ENCODE peak calls at places on chromosomes 6 and 20, in five cellular contexts. One of them, this sample, is unnamed. For H3K9me2, the result is how much of the 10 kb centered on the place peaks cover.

GRCh38 chr20:25011261-25011660 is 18.7 kb upstream of the APMAP start:
- DNase-seq in GM23338: no peak
- DNase-seq in hepatocyte: no peak
- DNase-seq in HCT116: no peak
- DNase-seq in PC-3: no peak
- DNase-seq in this sample: no peak

GRCh38 chr6:116022841-116023380 is 37.8 kb downstream of the FRK start:
- DNase-seq in GM23338: no peak
- DNase-seq in hepatocyte: no peak
- DNase-seq in HCT116: no peak
- DNase-seq in PC-3: peak
- DNase-seq in this sample: peak

GRCh38 chr20:11174861-11175260 is 501.1 kb upstream of the JAG1 start:
- DNase-seq in GM23338: no peak
- DNase-seq in hepatocyte: no peak
- DNase-seq in HCT116: no peak
- DNase-seq in PC-3: no peak
- DNase-seq in this sample: no peak

GRCh38 chr6:46781478-46782378 is 11.5 kb upstream of the MEP1A start:
- DNase-seq in GM23338: peak
- DNase-seq in hepatocyte: peak
- DNase-seq in HCT116: peak
- DNase-seq in PC-3: peak
- DNase-seq in this sample: peak

GRCh38 chr20:24587384-24588046 is 118.1 kb downstream of the SYNDIG1 start:
- DNase-seq in GM23338: no peak
- DNase-seq in hepatocyte: no peak
- DNase-seq in HCT116: no peak
- DNase-seq in PC-3: no peak
- DNase-seq in this sample: no peak

GRCh38 chr6:104958720-104959452 is 2.0 kb downstream of the LIN28B start:
- DNase-seq in GM23338: peak
- DNase-seq in hepatocyte: peak
- DNase-seq in HCT116: peak
- DNase-seq in PC-3: no peak
- DNase-seq in this sample: peak

GRCh38 chr6:24484657-24485318 is 4.6 kb downstream of the GPLD1 start:
- DNase-seq in GM23338: no peak
- DNase-seq in hepatocyte: no peak
- DNase-seq in HCT116: no peak
- DNase-seq in PC-3: no peak
- DNase-seq in this sample: peak

GRCh38 chr6:16519265-16520242 is 241.7 kb downstream of the ATXN1 start:
- DNase-seq in GM23338: peak
- DNase-seq in hepatocyte: no peak
- DNase-seq in HCT116: no peak
- DNase-seq in PC-3: peak
- DNase-seq in this sample: no peak

GRCh38 chr6:52176550-52176949 is 9.6 kb upstream of the IL17A start:
- DNase-seq in GM23338: no peak
- DNase-seq in hepatocyte: no peak
- DNase-seq in HCT116: no peak
- DNase-seq in PC-3: no peak
- DNase-seq in this sample: no peak

GRCh38 chr6:169997187-169997929 is 245.9 kb downstream of the ERMARD start:
- DNase-seq in GM23338: no peak
- DNase-seq in hepatocyte: no peak
- DNase-seq in HCT116: no peak
- DNase-seq in PC-3: no peak
- DNase-seq in this sample: no peak

GRCh38 chr6:42349753-42350573 is 101.8 kb downstream of the TRERF1 start:
- DNase-seq in GM23338: no peak
- DNase-seq in hepatocyte: peak
- DNase-seq in HCT116: no peak
- DNase-seq in PC-3: no peak
- DNase-seq in this sample: peak

GRCh38 chr20:6142348-6142993 is 19.6 kb upstream of the FERMT1 start:
- DNase-seq in GM23338: peak
- DNase-seq in hepatocyte: peak
- DNase-seq in HCT116: peak
- DNase-seq in PC-3: peak
- DNase-seq in this sample: peak

GRCh38 chr20:32751309-32752020 is 8.2 kb upstream of the COMMD7 start:
- DNase-seq in GM23338: peak
- DNase-seq in hepatocyte: no peak
- DNase-seq in HCT116: no peak
- DNase-seq in PC-3: no peak
- DNase-seq in this sample: no peak

GRCh38 chr20:32336918-32337347 is 21.2 kb upstream of the ASXL1 start:
- DNase-seq in GM23338: peak
- DNase-seq in hepatocyte: peak
- DNase-seq in HCT116: no peak
- DNase-seq in PC-3: peak
- DNase-seq in this sample: peak

GRCh38 chr20:49028684-49029083 is 17.4 kb upstream of the CSE1L start:
- DNase-seq in GM23338: peak
- DNase-seq in hepatocyte: peak
- DNase-seq in HCT116: no peak
- DNase-seq in PC-3: peak
- DNase-seq in this sample: peak

GRCh38 chr6:170087946-170088348 is 202.9 kb downstream of the DLL1 start:
- DNase-seq in GM23338: no peak
- DNase-seq in hepatocyte: no peak
- DNase-seq in HCT116: no peak
- DNase-seq in PC-3: no peak
- DNase-seq in this sample: no peak

GRCh38 chr6:150156460-150156859 is 13.6 kb downstream of the PPP1R14C start:
- DNase-seq in GM23338: no peak
- DNase-seq in hepatocyte: no peak
- DNase-seq in HCT116: no peak
- DNase-seq in PC-3: no peak
- DNase-seq in this sample: no peak

GRCh38 chr6:161302949-161303348 is 29.1 kb upstream of the AGPAT4 start:
- DNase-seq in GM23338: no peak
- DNase-seq in hepatocyte: no peak
- DNase-seq in HCT116: no peak
- DNase-seq in PC-3: no peak
- DNase-seq in this sample: no peak

GRCh38 chr6:88238065-88238464 is 71.9 kb upstream of the CNR1 start:
- DNase-seq in GM23338: peak
- DNase-seq in hepatocyte: peak
- DNase-seq in HCT116: peak
- DNase-seq in PC-3: peak
- DNase-seq in this sample: peak

GRCh38 chr6:6823568-6824224 is 235.2 kb downstream of the LY86 start:
- DNase-seq in GM23338: no peak
- DNase-seq in hepatocyte: no peak
- DNase-seq in HCT116: no peak
- DNase-seq in PC-3: no peak
- DNase-seq in this sample: no peak

GRCh38 chr6:65113581-65113980 is 593.4 kb downstream of the EYS start:
- DNase-seq in GM23338: no peak
- DNase-seq in hepatocyte: no peak
- DNase-seq in HCT116: no peak
- DNase-seq in PC-3: no peak
- DNase-seq in this sample: no peak

GRCh38 chr6:161198176-161198575 is 75.7 kb downstream of the AGPAT4 start:
- DNase-seq in GM23338: no peak
- DNase-seq in hepatocyte: no peak
- DNase-seq in HCT116: no peak
- DNase-seq in PC-3: peak
- DNase-seq in this sample: peak

GRCh38 chr6:164097557-164098398 is 683.3 kb downstream of the QKI start:
- DNase-seq in GM23338: peak
- DNase-seq in hepatocyte: peak
- DNase-seq in HCT116: no peak
- DNase-seq in PC-3: peak
- DNase-seq in this sample: peak

GRCh38 chr6:147615659-147616456 is 107.4 kb downstream of the SAMD5 start:
- DNase-seq in GM23338: no peak
- DNase-seq in hepatocyte: no peak
- DNase-seq in HCT116: no peak
- DNase-seq in PC-3: no peak
- DNase-seq in this sample: no peak

GRCh38 chr6:116280161-116280959 is 630 bp upstream of the TSPYL1 start:
- DNase-seq in GM23338: peak
- DNase-seq in hepatocyte: no peak
- DNase-seq in HCT116: no peak
- DNase-seq in PC-3: no peak
- DNase-seq in this sample: peak

GRCh38 chr6:19536838-19537237 is 300.3 kb upstream of the ID4 start:
- DNase-seq in GM23338: no peak
- DNase-seq in hepatocyte: no peak
- DNase-seq in HCT116: no peak
- DNase-seq in PC-3: peak
- DNase-seq in this sample: no peak

GRCh38 chr20:20448891-20449290 is 81.0 kb downstream of the INSM1 start:
- DNase-seq in GM23338: no peak
- DNase-seq in hepatocyte: no peak
- DNase-seq in HCT116: no peak
- DNase-seq in PC-3: no peak
- DNase-seq in this sample: no peak
- H3K9me2 ChIP-seq in GM23338: under half
- H3K9me2 ChIP-seq in hepatocyte: under half
- H3K9me2 ChIP-seq in HCT116: under half
- H3K9me2 ChIP-seq in PC-3: under half
- H3K9me2 ChIP-seq in this sample: under half

GRCh38 chr6:50826037-50826761 is 7.5 kb downstream of the TFAP2B start:
- DNase-seq in GM23338: no peak
- DNase-seq in hepatocyte: no peak
- DNase-seq in HCT116: no peak
- DNase-seq in PC-3: no peak
- DNase-seq in this sample: no peak
- TF ChIP-seq EZH2 in GM23338: peak
- TF ChIP-seq EZH2 in hepatocyte: no peak
- TF ChIP-seq EZH2 in HCT116: no peak
- TF ChIP-seq EZH2 in PC-3: no peak
- TF ChIP-seq EZH2 in this sample: no peak

DNA sequence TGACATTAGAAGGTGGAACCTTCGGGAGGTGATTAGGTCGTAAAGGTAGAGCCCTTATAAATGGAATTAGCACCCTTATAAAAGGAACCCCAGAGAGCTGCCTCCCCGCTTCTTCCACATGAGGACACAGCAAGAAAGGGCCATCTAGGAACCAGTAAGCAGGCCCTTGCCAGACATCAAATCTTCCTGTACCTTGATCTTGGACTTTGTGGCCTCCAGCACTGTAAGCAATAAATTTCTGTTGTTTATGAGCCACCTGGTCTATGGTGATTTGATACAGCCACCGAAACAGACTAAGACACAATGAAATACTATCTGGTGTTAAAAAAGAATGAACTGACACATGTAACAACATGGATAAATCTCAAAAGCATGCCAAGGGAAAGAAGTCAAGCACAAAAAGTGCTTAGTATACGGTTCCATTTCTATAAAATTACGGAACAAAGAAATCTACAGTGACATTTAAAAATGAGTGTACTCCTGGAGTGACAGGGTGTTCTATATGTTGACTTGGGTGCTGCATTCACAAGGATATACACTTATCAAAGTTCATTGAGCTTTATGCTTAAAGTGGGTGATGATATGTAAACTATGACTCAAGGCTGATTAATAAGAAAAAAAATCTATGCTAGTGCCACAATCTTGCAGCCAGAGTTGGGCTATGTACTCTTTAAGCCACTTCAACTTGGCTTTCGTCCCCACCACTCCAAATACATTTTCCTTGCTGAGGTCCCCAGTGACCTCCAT is 18.4 kb downstream of the SERPINB1 start:
- DNase-seq in GM23338: no peak
- DNase-seq in hepatocyte: peak
- DNase-seq in HCT116: no peak
- DNase-seq in PC-3: peak
- DNase-seq in this sample: peak
- H3K9me2 ChIP-seq in GM23338: under half
- H3K9me2 ChIP-seq in hepatocyte: under half
- H3K9me2 ChIP-seq in HCT116: under half
- H3K9me2 ChIP-seq in PC-3: under half
- H3K9me2 ChIP-seq in this sample: under half

GRCh38 chr20:63032861-63033634 is 26.3 kb upstream of the BHLHE23 start:
- DNase-seq in GM23338: peak
- DNase-seq in hepatocyte: no peak
- DNase-seq in HCT116: no peak
- DNase-seq in PC-3: no peak
- DNase-seq in this sample: no peak
- TF ChIP-seq EZH2 in GM23338: no peak
- TF ChIP-seq EZH2 in hepatocyte: no peak
- TF ChIP-seq EZH2 in HCT116: no peak
- TF ChIP-seq EZH2 in PC-3: no peak
- TF ChIP-seq EZH2 in this sample: no peak

DNA sequence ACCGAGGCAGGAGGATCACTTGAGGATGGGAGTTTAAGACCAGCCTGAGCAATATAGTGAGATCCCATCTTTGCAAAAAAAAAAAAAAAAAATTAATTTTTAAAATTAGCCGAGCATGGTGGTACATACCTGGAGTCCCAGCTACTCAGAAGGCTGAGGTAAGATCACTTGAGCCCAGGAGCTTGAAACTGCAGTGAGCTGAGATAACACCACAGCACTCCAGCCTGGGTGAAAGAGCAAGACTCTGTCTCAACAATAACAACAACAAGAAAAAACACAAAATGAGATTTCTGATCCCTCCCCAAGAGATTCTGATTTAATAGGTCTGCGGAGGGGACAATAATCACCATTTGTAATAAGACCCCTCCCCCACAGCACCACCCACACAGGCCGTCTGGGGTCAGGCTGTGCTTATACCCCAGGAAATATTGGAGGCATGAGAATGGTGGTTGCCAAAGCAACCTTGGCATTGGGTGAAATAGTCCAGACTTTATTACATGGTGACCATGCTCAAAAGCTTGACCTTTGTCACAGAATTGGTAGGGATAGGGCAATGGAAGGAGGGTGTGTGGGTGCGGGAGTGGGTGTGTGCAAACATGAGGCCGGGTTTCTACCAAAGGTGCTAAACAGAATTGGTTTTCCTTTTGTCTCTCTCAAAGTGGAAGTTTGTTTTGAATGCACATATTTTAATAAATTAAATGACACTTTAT is 24.4 kb upstream of the ADTRP start:
- DNase-seq in GM23338: no peak
- DNase-seq in hepatocyte: no peak
- DNase-seq in HCT116: no peak
- DNase-seq in PC-3: no peak
- DNase-seq in this sample: no peak
- H3K9me2 ChIP-seq in GM23338: under half
- H3K9me2 ChIP-seq in hepatocyte: under half
- H3K9me2 ChIP-seq in HCT116: under half
- H3K9me2 ChIP-seq in PC-3: under half
- H3K9me2 ChIP-seq in this sample: under half

DNA sequence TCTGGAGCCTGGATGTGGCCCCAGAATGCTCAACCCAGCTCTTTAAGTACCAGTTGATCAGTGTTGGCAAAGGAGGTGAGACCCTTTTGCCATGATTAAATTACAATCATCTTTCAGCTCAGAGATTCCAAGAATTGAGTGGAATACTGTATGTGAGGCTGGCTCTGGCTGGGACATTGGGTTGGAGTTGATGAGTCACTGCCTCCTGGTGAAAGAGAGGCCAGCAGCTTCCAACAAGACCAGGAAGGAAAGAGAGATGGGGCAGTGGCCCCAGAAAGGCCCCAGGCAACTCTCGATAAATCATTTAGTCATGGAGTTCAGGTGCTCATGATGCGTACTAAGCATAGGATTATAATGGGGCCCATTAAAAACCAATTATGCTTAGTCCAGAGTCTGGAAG is 2.1 kb downstream of the TGM6 start:
- DNase-seq in GM23338: no peak
- DNase-seq in hepatocyte: no peak
- DNase-seq in HCT116: no peak
- DNase-seq in PC-3: peak
- DNase-seq in this sample: peak
- TF ChIP-seq EZH2 in GM23338: no peak
- TF ChIP-seq EZH2 in hepatocyte: no peak
- TF ChIP-seq EZH2 in HCT116: no peak
- TF ChIP-seq EZH2 in PC-3: no peak
- TF ChIP-seq EZH2 in this sample: no peak

This sample was measured in GM23248.